ENCODE peak calls at places on chromosomes 6 and 20, in ten cellular contexts. T is astrocyte, W is thoracic aorta, R is prostate gland, J is right cardiac atrium, H is pancreas, B is suprapubic skin, E is lung, L is hepatocyte, N is tibial artery. M is an unnamed sample. For H3K4me1, the result is how much of the 10 kb centered on the place peaks cover.

GRCh38 chr6:134830194-134830593 is 119.7 kb downstream of the ALDH8A1 start:
- DNase-seq in W (no peak), J (no peak), N (no peak), B (no peak), T (no peak), R (no peak), L (no peak), E (no peak), H (no peak), M (no peak)

GRCh38 chr20:11207749-11208502 is 534.1 kb upstream of the JAG1 start:
- DNase-seq in W (no peak), J (no peak), B (no peak), L (peak), H (peak), E (no peak), R (no peak), T (peak), N (no peak), M (peak)

GRCh38 chr6:166351715-166352285 is 9.5 kb upstream of the SFT2D1 start:
- DNase-seq in N (no peak), R (no peak), T (no peak), W (no peak), B (no peak), E (peak), J (peak), H (no peak), L (peak), M (no peak)

GRCh38 chr6:37485259-37485658 is 14.4 kb downstream of the CCDC167 start:
- DNase-seq in L (no peak), N (no peak), W (no peak), B (no peak), T (no peak), E (no peak), R (no peak), H (no peak), J (no peak), M (no peak)

GRCh38 chr6:131281471-131282270 is 146.4 kb downstream of the AKAP7 start:
- DNase-seq in L (no peak), J (peak), N (peak), E (no peak), H (no peak), R (no peak), T (peak), B (no peak), W (no peak), M (no peak)

GRCh38 chr20:11544029-11544678 is 373.5 kb upstream of the BTBD3 start:
- DNase-seq in H (no peak), E (no peak), T (peak), R (peak), W (no peak), L (peak), J (no peak), B (no peak), N (no peak), M (no peak)

GRCh38 chr20:43975096-43975768 is 60.6 kb downstream of the TOX2 start:
- DNase-seq in R (no peak), J (no peak), E (no peak), H (no peak), N (no peak), B (peak), L (no peak), T (peak), W (no peak), M (peak)

GRCh38 chr6:49464691-49465090 is 1.5 kb downstream of the CENPQ start:
- DNase-seq in H (no peak), W (no peak), B (no peak), E (no peak), T (no peak), N (no peak), L (no peak), R (no peak), J (no peak), M (no peak)

GRCh38 chr20:62780696-62781095 is 15.6 kb upstream of the MRGBP start:
- DNase-seq in L (no peak), R (no peak), N (no peak), B (no peak), E (no peak), T (no peak), H (no peak), W (no peak), J (no peak), M (no peak)

GRCh38 chr6:102732908-102733307 is 1339.4 kb downstream of the GRIK2 start:
- DNase-seq in B (no peak), T (peak), R (no peak), E (no peak), L (no peak), H (no peak), N (no peak), J (no peak), W (no peak), M (no peak)

GRCh38 chr6:26521485-26522391 is 16.4 kb upstream of the HMGN4 start:
- DNase-seq in H (peak), W (peak), E (peak), J (peak), T (peak), B (peak), L (peak), R (peak), N (peak), M (peak)
- H3K4me1 ChIP-seq in H (under half), W (under half), E (under half), J (under half), T (under half), B (under half), L (under half), R (under half), N (under half), M (under half)

GRCh38 chr6:139278190-139278589 is 13.6 kb downstream of the TXLNB start:
- DNase-seq in R (no peak), J (no peak), L (no peak), E (no peak), N (no peak), T (peak), H (no peak), W (no peak), B (no peak), M (no peak)
- H3K4me1 ChIP-seq in R (under half), J (under half), L (under half), E (under half), N (under half), T (under half), H (under half), W (under half), B (under half), M (under half)

GRCh38 chr6:17679726-17680125 is 27.0 kb downstream of the NUP153 start:
- DNase-seq in L (no peak), N (no peak), R (no peak), W (no peak), E (no peak), T (no peak), H (no peak), B (no peak), J (no peak), M (no peak)
- H3K4me1 ChIP-seq in L (under half), N (under half), R (under half), W (under half), E (under half), T (under half), H (under half), B (under half), J (under half), M (under half)

DNA sequence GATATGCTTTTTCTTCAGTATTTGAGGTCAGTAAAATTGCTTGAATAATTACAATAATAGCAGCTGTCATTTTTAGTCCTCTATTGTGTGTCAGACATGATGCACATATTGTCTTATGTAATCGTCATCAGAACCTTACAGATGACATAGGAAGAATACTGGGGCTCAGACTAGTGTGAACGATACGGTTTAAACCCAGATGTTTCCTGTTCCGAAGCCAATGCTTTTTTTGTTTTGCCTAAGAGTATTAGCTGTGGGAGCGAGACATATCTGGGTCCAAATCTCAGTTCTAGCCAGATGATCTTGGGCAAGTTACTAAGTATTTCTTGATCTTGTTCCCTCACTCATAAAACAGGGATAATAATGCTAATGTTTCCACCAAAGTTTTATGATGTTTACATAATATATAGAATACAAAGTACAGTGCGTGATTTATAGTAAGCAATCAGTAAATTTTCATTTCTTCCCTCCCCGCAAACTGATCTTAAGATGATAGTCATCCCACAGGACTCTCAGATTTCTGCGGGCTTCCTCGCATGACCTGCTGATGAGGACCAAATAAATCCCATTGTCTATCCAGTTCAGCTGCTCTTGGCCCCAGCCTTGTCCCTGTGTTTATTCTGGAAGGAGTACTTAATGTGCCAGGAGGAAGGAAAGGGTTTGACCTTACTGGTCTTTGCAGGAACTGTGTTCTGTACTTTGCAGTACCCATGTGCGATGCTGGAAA is 98.2 kb downstream of the CAP2 start:
- DNase-seq in B (no peak), N (peak), E (no peak), R (no peak), J (no peak), L (no peak), H (no peak), T (no peak), W (no peak), M (no peak)
- H3K4me1 ChIP-seq in B (under half), N (under half), E (under half), R (under half), J (under half), L (under half), H (under half), T (under half), W (under half), M (under half)

GRCh38 chr20:51495921-51496545 is 46.5 kb downstream of the NFATC2 start:
- DNase-seq in J (no peak), H (no peak), L (no peak), N (no peak), E (no peak), R (no peak), B (peak), W (no peak), T (no peak), M (no peak)

GRCh38 chr20:51498765-51499540 is 43.6 kb downstream of the NFATC2 start:
- DNase-seq in W (no peak), J (no peak), B (peak), N (no peak), E (no peak), H (no peak), T (no peak), L (no peak), R (no peak), M (no peak)

GRCh38 chr20:51494241-51495110 is 48.0 kb downstream of the NFATC2 start:
- DNase-seq in W (no peak), E (no peak), B (peak), R (no peak), N (no peak), L (no peak), H (no peak), T (no peak), J (no peak), M (no peak)

GRCh38 chr20:51497542-51498467 is 44.7 kb downstream of the NFATC2 start:
- DNase-seq in T (peak), W (no peak), N (peak), R (no peak), H (no peak), L (no peak), J (peak), B (peak), E (no peak), M (no peak)

DNA sequence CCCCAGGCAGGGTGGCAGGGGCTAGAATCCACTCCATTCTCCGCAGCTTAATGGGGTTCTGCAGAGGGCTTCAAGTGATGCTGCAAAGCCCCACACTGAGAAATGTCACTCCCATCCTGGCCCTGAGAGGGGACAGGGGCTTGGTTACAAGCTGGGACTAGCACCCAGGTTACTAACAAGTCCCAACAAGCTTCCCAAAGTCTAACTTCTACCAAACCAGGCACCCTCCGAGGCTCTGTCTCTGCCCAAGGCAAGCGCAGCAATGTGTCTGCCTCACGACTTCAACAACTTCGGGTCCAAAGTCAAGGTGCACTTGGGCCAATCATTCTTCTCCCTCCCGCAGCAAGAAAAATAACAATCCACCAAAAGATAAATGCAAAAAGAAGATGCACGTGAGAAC is 45.6 kb downstream of the NFATC2 start:
- DNase-seq in T (no peak), B (no peak), L (no peak), N (no peak), J (no peak), R (no peak), E (no peak), W (no peak), H (no peak), M (no peak)
- H3K4me1 ChIP-seq in T (under half), B (under half), L (under half), N (under half), J (under half), R (under half), E (under half), W (under half), H (under half), M (under half)

DNA sequence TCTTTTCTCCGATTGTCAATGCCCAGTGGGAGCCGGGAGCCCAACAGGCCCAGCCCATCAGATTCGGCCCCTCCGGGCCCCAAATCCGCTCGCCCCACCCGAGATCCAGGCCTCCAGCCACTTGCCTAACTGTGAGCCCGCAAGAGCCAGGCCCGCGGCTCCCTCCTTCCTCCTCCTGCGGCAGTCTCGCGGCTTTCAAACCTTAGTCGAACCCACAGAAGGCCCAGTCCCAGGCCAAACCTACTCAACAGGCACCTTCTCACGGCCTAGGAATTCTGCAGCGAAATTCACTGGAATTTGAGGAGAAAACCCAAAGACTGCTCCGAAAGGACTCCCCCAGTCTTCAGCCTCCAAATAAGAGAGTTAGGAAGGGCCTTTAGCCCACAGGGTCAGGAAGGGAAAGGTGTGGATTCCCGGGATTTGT is 2.8 kb upstream of the TFAP2A start:
- DNase-seq in B (no peak), N (no peak), E (no peak), H (no peak), T (no peak), R (no peak), W (no peak), L (no peak), J (no peak), M (no peak)
- H3K4me1 ChIP-seq in B (half or more), N (under half), E (under half), H (under half), T (under half), R (under half), W (under half), L (under half), J (under half), M (under half)

GRCh38 chr6:162999575-163000285 is 272.0 kb downstream of the PACRG start:
- DNase-seq in J (no peak), E (no peak), N (no peak), B (no peak), L (no peak), T (peak), R (no peak), W (no peak), H (no peak), M (no peak)

GRCh38 chr6:162998777-162999176 is 271.0 kb downstream of the PACRG start:
- DNase-seq in W (no peak), H (no peak), R (no peak), T (no peak), J (no peak), N (no peak), B (no peak), L (no peak), E (no peak), M (no peak)

DNA sequence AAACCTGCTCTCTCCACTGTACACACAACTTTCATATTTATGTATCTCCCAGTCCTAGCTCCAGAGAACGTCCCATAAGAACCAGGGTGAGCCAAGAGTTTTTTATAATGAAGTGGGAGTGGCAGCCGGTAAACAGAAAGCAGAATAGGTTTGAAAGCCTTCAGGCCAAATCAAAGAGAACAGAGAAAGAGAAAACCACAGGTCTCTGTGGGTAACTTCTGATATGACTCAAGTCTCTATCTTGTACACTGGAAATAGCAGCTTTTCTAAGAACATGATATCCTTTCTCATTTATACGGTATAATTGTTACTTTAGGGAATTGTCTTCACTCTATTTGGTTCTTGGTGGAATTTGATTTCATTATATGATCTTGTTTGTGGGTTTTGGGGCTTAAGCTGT is 273.6 kb downstream of the PACRG start:
- DNase-seq in R (no peak), J (no peak), H (no peak), N (no peak), W (no peak), L (no peak), E (no peak), T (peak), B (no peak), M (no peak)
- H3K4me1 ChIP-seq in R (under half), J (under half), H (under half), N (under half), W (under half), L (under half), E (under half), T (under half), B (under half), M (under half)

DNA sequence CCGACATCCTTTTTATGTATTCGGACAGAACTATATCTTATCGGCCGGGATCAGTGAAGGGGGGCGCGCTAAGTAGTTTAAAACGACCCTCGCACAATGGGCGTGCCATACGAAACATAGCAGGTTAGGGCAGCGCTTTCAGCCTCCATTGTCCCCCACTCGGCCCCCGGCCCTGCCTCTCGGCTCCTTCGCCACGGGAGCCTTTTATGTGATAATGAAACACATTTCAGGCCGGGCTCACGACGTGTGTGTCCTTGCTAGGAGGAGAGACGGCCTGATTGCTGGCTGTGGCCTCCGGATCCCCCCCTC is 5.3 kb downstream of the FOXA2 start:
- DNase-seq in B (no peak), W (no peak), E (no peak), N (no peak), J (no peak), T (no peak), H (peak), R (no peak), L (peak), M (no peak)
- H3K4me1 ChIP-seq in B (under half), W (under half), E (under half), N (under half), J (under half), T (under half), H (under half), R (under half), L (under half), M (under half)

GRCh38 chr6:149063443-149063842 is 254.1 kb upstream of the TAB2 start:
- DNase-seq in R (no peak), N (no peak), B (no peak), T (no peak), H (no peak), W (no peak), E (no peak), J (no peak), L (no peak), M (no peak)
- H3K4me1 ChIP-seq in R (under half), N (under half), B (under half), T (under half), H (under half), W (half or more), E (under half), J (under half), L (under half), M (half or more)

M was measured in SJSA1.